ENCODE peak calls at places on chromosomes 16 and 17, in seven cellular contexts. O, L, E, T, K, B and P are unnamed samples.

GRCh38 chr16:14564323-14564722 is 65.7 kb downstream of the PARN start:
- DNase-seq in O (no peak), L (no peak), T (no peak), K (no peak), B (no peak), E (peak), P (no peak)

GRCh38 chr16:48246066-48246465 is 1.3 kb downstream of the ABCC11 start:
- DNase-seq in T (no peak), O (no peak), E (no peak), K (no peak), L (no peak), B (no peak), P (no peak)

GRCh38 chr17:49440581-49440980 is 25.9 kb upstream of the PHB1 start:
- DNase-seq in T (no peak), O (no peak), B (peak), E (no peak), K (no peak), L (no peak), P (no peak)

GRCh38 chr17:27236710-27237315 is 57.1 kb upstream of the WSB1 start:
- DNase-seq in B (no peak), T (peak), O (peak), K (peak), L (peak), E (peak), P (no peak)

GRCh38 chr16:63473710-63474109 is 1437.5 kb upstream of the CDH8 start:
- DNase-seq in L (no peak), E (no peak), T (no peak), O (no peak), B (no peak), K (no peak), P (no peak)

GRCh38 chr16:3637371-3637923 is 17.0 kb upstream of the DNASE1 start:
- DNase-seq in K (no peak), B (no peak), L (no peak), E (peak), O (peak), T (peak), P (no peak)

GRCh38 chr17:67652433-67652832 is 65.3 kb upstream of the NOL11 start:
- DNase-seq in O (no peak), T (no peak), L (no peak), K (no peak), B (no peak), E (no peak), P (no peak)

GRCh38 chr17:10772425-10773380 is 31.2 kb downstream of the TMEM238L start:
- DNase-seq in B (no peak), O (peak), L (no peak), K (no peak), T (peak), E (peak), P (no peak)

GRCh38 chr17:15648384-15648783 is 28.9 kb upstream of the FBXW10B start:
- DNase-seq in O (no peak), K (no peak), E (no peak), B (no peak), L (no peak), T (no peak), P (no peak)

GRCh38 chr16:57536306-57537193 is at the start of gene CCDC102A:
- DNase-seq in B (peak), L (no peak), E (peak), K (peak), O (peak), T (peak), P (no peak)

GRCh38 chr16:10428433-10429168 is 42.7 kb downstream of the ATF7IP2 start:
- DNase-seq in T (no peak), K (no peak), B (no peak), E (no peak), L (no peak), O (no peak), P (no peak)

GRCh38 chr17:18855831-18856624 is 1.9 kb upstream of the PRPSAP2 start:
- DNase-seq in O (peak), L (peak), T (peak), E (peak), B (peak), K (peak), P (peak)

GRCh38 chr17:50148226-50149098 is 2.0 kb downstream of the PPP1R9B start:
- DNase-seq in K (peak), L (peak), O (peak), E (peak), B (no peak), T (no peak), P (no peak)

GRCh38 chr17:67038861-67039365 is 5.4 kb upstream of the CACNG1 start:
- DNase-seq in O (no peak), T (no peak), E (no peak), B (no peak), K (no peak), L (no peak), P (no peak)

GRCh38 chr16:81946206-81946605 is 65.1 kb downstream of the SDR42E1 start:
- DNase-seq in T (no peak), E (no peak), K (no peak), O (no peak), B (no peak), L (no peak), P (no peak)

GRCh38 chr16:87507351-87508069 is 14.7 kb upstream of the ZCCHC14 start:
- DNase-seq in K (no peak), O (no peak), B (no peak), E (no peak), T (no peak), L (no peak), P (no peak)

GRCh38 chr17:58277107-58277506 is 3.6 kb downstream of the MPO start:
- DNase-seq in L (no peak), E (peak), B (no peak), O (no peak), K (no peak), T (peak), P (no peak)

GRCh38 chr17:79146562-79146961 is 71.9 kb downstream of the ENGASE start:
- DNase-seq in T (no peak), E (no peak), B (no peak), L (no peak), K (no peak), O (no peak), P (no peak)

GRCh38 chr17:73424571-73424970 is 112.8 kb upstream of the CDC42EP4 start:
- DNase-seq in E (no peak), T (no peak), L (no peak), O (no peak), K (no peak), B (no peak), P (no peak)

GRCh38 chr16:85461814-85462404 is 151.2 kb upstream of the GSE1 start:
- DNase-seq in L (no peak), K (no peak), T (no peak), O (no peak), E (peak), B (no peak), P (no peak)

GRCh38 chr16:2691491-2692248 is 9.3 kb downstream of the KCTD5 start:
- DNase-seq in B (no peak), T (no peak), L (no peak), E (no peak), K (no peak), O (no peak), P (peak)

GRCh38 chr17:43661699-43662431 is at the start of gene MEOX1:
- DNase-seq in T (no peak), E (no peak), K (no peak), B (no peak), L (no peak), O (no peak), P (no peak)

GRCh38 chr16:69055003-69055402 is 50.5 kb upstream of the HAS3 start:
- DNase-seq in B (no peak), T (no peak), L (no peak), E (no peak), K (no peak), O (no peak), P (no peak)

GRCh38 chr16:2471016-2471652 is at the start of gene NTN3:
- DNase-seq in B (no peak), E (peak), K (peak), T (no peak), L (no peak), O (no peak), P (no peak)

GRCh38 chr16:17370233-17371013 is 100.3 kb downstream of the XYLT1 start:
- DNase-seq in L (no peak), T (no peak), K (no peak), B (no peak), E (no peak), O (no peak), P (no peak)

GRCh38 chr16:19688396-19689024 is 29.5 kb downstream of the KNOP1 start:
- DNase-seq in L (no peak), E (no peak), T (no peak), K (no peak), B (no peak), O (no peak), P (no peak)

GRCh38 chr17:42268236-42268635 is 8.0 kb downstream of the STAT5B start:
- DNase-seq in K (no peak), L (no peak), O (no peak), E (no peak), T (no peak), B (no peak), P (no peak)

GRCh38 chr17:62627219-62627903 is at the start of gene MRC2:
- DNase-seq in O (peak), E (peak), K (no peak), T (peak), B (peak), L (peak), P (no peak)

GRCh38 chr17:37694734-37695133 is 50.1 kb downstream of the HNF1B start:
- DNase-seq in O (no peak), B (no peak), K (no peak), T (no peak), L (no peak), E (peak), P (no peak)

GRCh38 chr16:81652798-81653505 is 126.1 kb upstream of the PLCG2 start:
- DNase-seq in L (no peak), O (no peak), E (peak), T (no peak), B (no peak), K (no peak), P (no peak)

GRCh38 chr17:74566132-74566753 is 1.1 kb downstream of the CD300H start:
- DNase-seq in O (no peak), B (no peak), K (no peak), T (peak), L (peak), E (peak), P (no peak)

GRCh38 chr17:57106107-57106835 is 21.2 kb downstream of the AKAP1 start:
- DNase-seq in B (no peak), E (peak), L (no peak), T (no peak), O (no peak), K (no peak), P (no peak)

GRCh38 chr17:31158741-31159377 is 64.1 kb downstream of the NF1 start:
- DNase-seq in O (no peak), B (no peak), K (no peak), L (no peak), E (no peak), T (peak), P (no peak)

GRCh38 chr17:65896889-65897288 is 295.0 kb downstream of the CEP112 start:
- DNase-seq in T (no peak), K (no peak), B (no peak), E (no peak), O (no peak), L (no peak), P (no peak)

GRCh38 chr16:23855010-23855409 is 19.2 kb downstream of the PRKCB start:
- DNase-seq in E (peak), L (no peak), O (no peak), K (no peak), T (no peak), B (no peak), P (no peak)

GRCh38 chr17:61416540-61417363 is 17.1 kb downstream of the TBX2 start:
- DNase-seq in E (peak), B (peak), O (peak), K (peak), T (peak), L (peak), P (peak)

DNA sequence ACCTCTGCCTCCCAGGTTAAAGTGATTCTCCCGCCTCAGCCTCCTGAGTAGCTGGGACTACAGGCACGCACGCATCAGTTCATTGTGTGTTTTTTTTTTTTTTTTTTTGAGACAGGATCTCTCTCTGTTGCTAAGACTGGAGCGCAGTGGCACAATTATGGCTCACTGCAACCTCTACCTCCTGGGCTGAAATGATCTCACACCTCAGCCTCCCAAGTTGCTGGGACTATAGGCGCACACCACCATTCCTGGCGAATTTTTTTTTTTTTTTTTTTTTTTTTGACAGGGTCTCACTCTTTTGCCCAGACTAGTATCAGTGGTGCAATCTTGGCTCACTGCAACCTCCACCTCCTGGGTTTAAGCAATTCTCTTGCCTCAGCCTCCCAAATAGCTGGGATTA is 17.8 kb upstream of the RAPGEFL1 start:
- DNase-seq in O (no peak), K (no peak), L (no peak), B (no peak), T (no peak), E (no peak), P (no peak)
- H3K27ac ChIP-seq in O (no peak), K (no peak), L (no peak), B (no peak), T (peak), E (peak), P (no peak)

DNA sequence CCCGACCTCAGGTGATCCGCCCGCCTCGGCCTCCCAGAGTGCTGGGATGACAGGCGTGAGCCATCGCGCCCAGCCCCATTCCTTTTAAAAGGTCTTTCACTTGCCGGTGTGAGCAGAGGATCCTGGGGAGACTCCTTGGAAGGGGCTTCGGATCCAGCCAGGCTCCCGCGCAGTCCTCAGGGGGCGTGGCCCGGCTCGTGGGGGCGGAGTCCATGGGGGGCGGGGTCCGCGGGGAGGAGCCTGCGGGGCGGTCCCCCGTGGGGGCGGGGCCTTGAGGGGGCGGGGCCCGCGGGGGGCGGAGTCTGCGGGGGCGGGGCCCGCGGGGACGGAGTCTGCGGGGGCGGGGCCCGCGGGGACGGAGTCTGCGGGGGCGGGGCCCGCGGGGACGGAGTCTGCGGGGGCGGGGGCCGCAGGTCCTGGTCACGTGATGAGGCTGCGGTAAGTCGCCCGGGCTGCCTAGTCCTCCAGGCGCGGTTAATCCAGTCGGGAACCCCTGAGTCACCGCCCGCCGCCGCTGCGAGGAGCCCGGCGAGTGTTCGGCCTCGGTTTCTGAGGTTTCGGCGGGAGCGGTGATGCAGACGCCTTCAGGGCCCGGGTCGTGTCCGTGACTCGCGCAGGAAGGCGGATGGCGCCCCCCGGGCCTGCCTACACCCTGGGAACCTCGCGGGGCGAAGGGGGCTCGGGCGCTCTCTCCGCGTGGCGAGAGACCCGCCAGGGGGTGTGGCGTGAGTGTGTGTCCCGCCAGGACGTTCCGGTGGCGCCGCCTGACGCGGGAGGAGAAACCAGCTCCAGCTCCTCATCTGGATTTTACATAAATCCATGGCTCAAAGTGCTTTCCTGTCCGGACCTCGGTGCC is 23.6 kb upstream of the ABR start:
- DNase-seq in B (no peak), T (peak), K (peak), O (peak), E (peak), L (peak), P (no peak)
- H3K27ac ChIP-seq in B (peak), T (no peak), K (no peak), O (peak), E (peak), L (peak), P (no peak)

GRCh38 chr16:12757546-12757945 is 46.1 kb downstream of the CPPED1 start:
- DNase-seq in L (no peak), K (no peak), E (no peak), B (no peak), T (no peak), O (no peak), P (no peak)

GRCh38 chr16:12763517-12763916 is 40.2 kb downstream of the CPPED1 start:
- DNase-seq in K (no peak), E (no peak), T (no peak), B (peak), L (no peak), O (no peak), P (no peak)

GRCh38 chr16:12758031-12758669 is 45.5 kb downstream of the CPPED1 start:
- DNase-seq in B (no peak), L (no peak), K (no peak), E (no peak), T (no peak), O (no peak), P (no peak)

GRCh38 chr16:12758670-12759558 is 44.8 kb downstream of the CPPED1 start:
- DNase-seq in K (no peak), L (no peak), O (no peak), B (peak), T (no peak), E (no peak), P (no peak)

GRCh38 chr16:12760819-12761611 is 42.7 kb downstream of the CPPED1 start:
- DNase-seq in B (no peak), O (no peak), T (no peak), E (no peak), K (no peak), L (no peak), P (no peak)
- H3K27ac ChIP-seq in B (no peak), O (no peak), T (no peak), E (no peak), K (no peak), L (no peak), P (no peak)

GRCh38 chr16:29023279-29024278 is 38.7 kb downstream of the LAT start:
- DNase-seq in T (peak), K (no peak), B (no peak), E (no peak), O (no peak), L (no peak), P (no peak)
- H3K27ac ChIP-seq in T (peak), K (no peak), B (no peak), E (no peak), O (no peak), L (no peak), P (no peak)

GRCh38 chr17:76704799-76705198 is 6.0 kb downstream of the MXRA7 start:
- DNase-seq in B (no peak), E (no peak), K (no peak), T (no peak), L (no peak), O (no peak), P (no peak)
- H3K27ac ChIP-seq in B (peak), E (no peak), K (no peak), T (no peak), L (no peak), O (peak), P (no peak)

DNA sequence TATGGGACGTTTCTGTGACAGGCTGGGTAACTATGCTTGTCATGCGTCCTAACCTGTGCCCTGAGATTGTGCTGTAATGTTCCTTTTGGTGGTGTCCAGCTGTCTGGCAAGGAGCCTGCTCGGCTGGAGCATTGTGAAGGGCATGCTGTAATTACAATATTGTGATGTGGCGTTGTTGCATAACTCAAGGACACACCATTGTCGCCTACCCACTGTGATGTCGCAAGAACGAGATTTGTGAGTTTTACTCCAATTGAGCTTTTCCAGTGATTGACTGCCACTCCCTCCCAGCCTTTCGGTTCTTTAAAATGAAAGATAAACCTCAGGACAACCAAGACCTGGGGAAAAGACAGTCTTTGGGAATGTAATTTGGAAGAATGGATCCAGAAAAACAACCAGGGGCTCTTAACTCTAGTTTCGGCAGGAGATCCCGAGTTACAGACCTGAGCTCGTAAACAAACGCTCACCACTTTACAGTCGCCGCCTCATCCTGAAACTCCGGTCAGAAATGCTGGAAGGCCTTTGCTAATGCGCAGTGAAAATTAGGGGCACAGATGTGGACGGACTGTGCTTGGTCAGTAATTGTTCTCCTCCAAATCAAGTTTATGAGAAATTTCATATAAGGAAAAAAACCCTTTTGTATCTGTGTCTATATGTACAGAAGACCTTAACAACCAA is 1.3 kb downstream of the ZNF750 start:
- DNase-seq in L (no peak), K (no peak), O (no peak), E (no peak), B (no peak), T (no peak), P (no peak)
- H3K27ac ChIP-seq in L (no peak), K (no peak), O (no peak), E (no peak), B (no peak), T (no peak), P (no peak)

GRCh38 chr17:76537578-76538280 is at the start of gene CYGB:
- DNase-seq in E (peak), B (peak), L (no peak), K (peak), T (peak), O (no peak), P (no peak)

GRCh38 chr17:76540381-76541300 is 797 bp downstream of the PRCD start:
- DNase-seq in K (peak), O (peak), L (peak), T (no peak), B (peak), E (peak), P (peak)

GRCh38 chr17:76538281-76538931 is 897 bp upstream of the CYGB start:
- DNase-seq in K (peak), T (no peak), O (peak), B (peak), L (no peak), E (peak), P (no peak)

GRCh38 chr17:76538941-76539340 is 903 bp upstream of the PRCD start:
- DNase-seq in B (no peak), O (peak), E (no peak), K (no peak), L (no peak), T (no peak), P (no peak)

GRCh38 chr17:76539631-76540271 is at the start of gene PRCD:
- DNase-seq in L (peak), E (peak), B (peak), T (no peak), O (peak), K (peak), P (no peak)
- H3K27ac ChIP-seq in L (peak), E (no peak), B (peak), T (no peak), O (peak), K (no peak), P (peak)